ENCODE peak calls at places on chromosome 1, in five cellular contexts. One of them, this sample, is unnamed.

GRCh38 chr1:20732588-20733360 is at the start of gene SH2D5:
- DNase-seq in stimulated activated CD8-positive, alpha-beta memory T cell treated with anti-CD3 and anti-CD28 coated beads, Interleukin-4, amount 100 ng/mL, for 1 hour: peak; percentile 45
- DNase-seq in left cardiac atrium: peak; percentile 75
- DNase-seq in transverse colon: peak; percentile 79
- DNase-seq in smooth muscle cell of the brain vasculature: peak; percentile 46
- DNase-seq in this sample: peak; percentile 77

GRCh38 chr1:33246171-33246570 is 10.1 kb upstream of the ZNF362 start:
- DNase-seq in stimulated activated CD8-positive, alpha-beta memory T cell treated with anti-CD3 and anti-CD28 coated beads, Interleukin-4, amount 100 ng/mL, for 1 hour: no peak
- DNase-seq in left cardiac atrium: no peak
- DNase-seq in transverse colon: no peak
- DNase-seq in smooth muscle cell of the brain vasculature: no peak
- DNase-seq in this sample: no peak

GRCh38 chr1:147625274-147625986 is 44.9 kb downstream of the ACP6 start:
- DNase-seq in stimulated activated CD8-positive, alpha-beta memory T cell treated with anti-CD3 and anti-CD28 coated beads, Interleukin-4, amount 100 ng/mL, for 1 hour: no peak
- DNase-seq in left cardiac atrium: no peak
- DNase-seq in transverse colon: no peak
- DNase-seq in smooth muscle cell of the brain vasculature: peak; percentile 39
- DNase-seq in this sample: peak; percentile 33

GRCh38 chr1:110235839-110236682 is 25.9 kb downstream of the KCNC4 start:
- DNase-seq in stimulated activated CD8-positive, alpha-beta memory T cell treated with anti-CD3 and anti-CD28 coated beads, Interleukin-4, amount 100 ng/mL, for 1 hour: no peak
- DNase-seq in left cardiac atrium: no peak
- DNase-seq in transverse colon: no peak
- DNase-seq in smooth muscle cell of the brain vasculature: no peak
- DNase-seq in this sample: no peak

GRCh38 chr1:66495490-66495889 is 38.5 kb upstream of the SGIP1 start:
- DNase-seq in stimulated activated CD8-positive, alpha-beta memory T cell treated with anti-CD3 and anti-CD28 coated beads, Interleukin-4, amount 100 ng/mL, for 1 hour: no peak
- DNase-seq in left cardiac atrium: no peak
- DNase-seq in transverse colon: no peak
- DNase-seq in smooth muscle cell of the brain vasculature: no peak
- DNase-seq in this sample: no peak

GRCh38 chr1:100377590-100378361 is 25.5 kb downstream of the CDC14A start:
- DNase-seq in stimulated activated CD8-positive, alpha-beta memory T cell treated with anti-CD3 and anti-CD28 coated beads, Interleukin-4, amount 100 ng/mL, for 1 hour: no peak
- DNase-seq in left cardiac atrium: no peak
- DNase-seq in transverse colon: no peak
- DNase-seq in smooth muscle cell of the brain vasculature: no peak
- DNase-seq in this sample: no peak

GRCh38 chr1:40454873-40455272 is 4.6 kb downstream of the ZFP69B start:
- DNase-seq in stimulated activated CD8-positive, alpha-beta memory T cell treated with anti-CD3 and anti-CD28 coated beads, Interleukin-4, amount 100 ng/mL, for 1 hour: no peak
- DNase-seq in left cardiac atrium: no peak
- DNase-seq in transverse colon: no peak
- DNase-seq in smooth muscle cell of the brain vasculature: no peak
- DNase-seq in this sample: no peak

GRCh38 chr1:87269921-87270320 is 58.8 kb upstream of the LMO4 start:
- DNase-seq in stimulated activated CD8-positive, alpha-beta memory T cell treated with anti-CD3 and anti-CD28 coated beads, Interleukin-4, amount 100 ng/mL, for 1 hour: no peak
- DNase-seq in left cardiac atrium: no peak
- DNase-seq in transverse colon: no peak
- DNase-seq in smooth muscle cell of the brain vasculature: no peak
- DNase-seq in this sample: no peak

GRCh38 chr1:241408170-241408569 is 51.2 kb upstream of the RGS7 start:
- DNase-seq in stimulated activated CD8-positive, alpha-beta memory T cell treated with anti-CD3 and anti-CD28 coated beads, Interleukin-4, amount 100 ng/mL, for 1 hour: no peak
- DNase-seq in left cardiac atrium: no peak
- DNase-seq in transverse colon: no peak
- DNase-seq in smooth muscle cell of the brain vasculature: no peak
- DNase-seq in this sample: no peak

GRCh38 chr1:18110968-18111367 is 3.4 kb downstream of the IGSF21 start:
- DNase-seq in stimulated activated CD8-positive, alpha-beta memory T cell treated with anti-CD3 and anti-CD28 coated beads, Interleukin-4, amount 100 ng/mL, for 1 hour: no peak
- DNase-seq in left cardiac atrium: no peak
- DNase-seq in transverse colon: peak; percentile 16
- DNase-seq in smooth muscle cell of the brain vasculature: no peak
- DNase-seq in this sample: no peak

GRCh38 chr1:34358636-34359035 is 181.9 kb downstream of the C1orf94 start:
- DNase-seq in stimulated activated CD8-positive, alpha-beta memory T cell treated with anti-CD3 and anti-CD28 coated beads, Interleukin-4, amount 100 ng/mL, for 1 hour: no peak
- DNase-seq in left cardiac atrium: no peak
- DNase-seq in transverse colon: no peak
- DNase-seq in smooth muscle cell of the brain vasculature: no peak
- DNase-seq in this sample: no peak

GRCh38 chr1:16211824-16212223 is 628 bp downstream of the ARHGEF19 start:
- DNase-seq in stimulated activated CD8-positive, alpha-beta memory T cell treated with anti-CD3 and anti-CD28 coated beads, Interleukin-4, amount 100 ng/mL, for 1 hour: no peak
- DNase-seq in left cardiac atrium: no peak
- DNase-seq in transverse colon: no peak
- DNase-seq in smooth muscle cell of the brain vasculature: no peak
- DNase-seq in this sample: no peak

GRCh38 chr1:52460686-52461085 is 56.3 kb downstream of the PRPF38A start:
- DNase-seq in stimulated activated CD8-positive, alpha-beta memory T cell treated with anti-CD3 and anti-CD28 coated beads, Interleukin-4, amount 100 ng/mL, for 1 hour: no peak
- DNase-seq in left cardiac atrium: no peak
- DNase-seq in transverse colon: no peak
- DNase-seq in smooth muscle cell of the brain vasculature: no peak
- DNase-seq in this sample: no peak

GRCh38 chr1:240008298-240008697 is 83.4 kb upstream of the FMN2 start:
- DNase-seq in stimulated activated CD8-positive, alpha-beta memory T cell treated with anti-CD3 and anti-CD28 coated beads, Interleukin-4, amount 100 ng/mL, for 1 hour: no peak
- DNase-seq in left cardiac atrium: no peak
- DNase-seq in transverse colon: peak; percentile 33
- DNase-seq in smooth muscle cell of the brain vasculature: no peak
- DNase-seq in this sample: no peak

GRCh38 chr1:33228935-33229487 is 27.3 kb upstream of the ZNF362 start:
- DNase-seq in stimulated activated CD8-positive, alpha-beta memory T cell treated with anti-CD3 and anti-CD28 coated beads, Interleukin-4, amount 100 ng/mL, for 1 hour: no peak
- DNase-seq in left cardiac atrium: peak; percentile 55
- DNase-seq in transverse colon: no peak
- DNase-seq in smooth muscle cell of the brain vasculature: peak; percentile 62
- DNase-seq in this sample: no peak

GRCh38 chr1:111600886-111601386 is 18.7 kb upstream of the RAP1A start:
- DNase-seq in stimulated activated CD8-positive, alpha-beta memory T cell treated with anti-CD3 and anti-CD28 coated beads, Interleukin-4, amount 100 ng/mL, for 1 hour: no peak
- DNase-seq in left cardiac atrium: no peak
- DNase-seq in transverse colon: no peak
- DNase-seq in smooth muscle cell of the brain vasculature: no peak
- DNase-seq in this sample: no peak

GRCh38 chr1:232211149-232211548 is 418.8 kb downstream of the SIPA1L2 start:
- DNase-seq in stimulated activated CD8-positive, alpha-beta memory T cell treated with anti-CD3 and anti-CD28 coated beads, Interleukin-4, amount 100 ng/mL, for 1 hour: no peak
- DNase-seq in left cardiac atrium: no peak
- DNase-seq in transverse colon: no peak
- DNase-seq in smooth muscle cell of the brain vasculature: no peak
- DNase-seq in this sample: no peak

GRCh38 chr1:82227696-82228095 is 427.0 kb downstream of the ADGRL2 start:
- DNase-seq in stimulated activated CD8-positive, alpha-beta memory T cell treated with anti-CD3 and anti-CD28 coated beads, Interleukin-4, amount 100 ng/mL, for 1 hour: no peak
- DNase-seq in left cardiac atrium: no peak
- DNase-seq in transverse colon: no peak
- DNase-seq in smooth muscle cell of the brain vasculature: no peak
- DNase-seq in this sample: no peak

GRCh38 chr1:231161711-231162299 is at the start of gene TRIM67:
- DNase-seq in stimulated activated CD8-positive, alpha-beta memory T cell treated with anti-CD3 and anti-CD28 coated beads, Interleukin-4, amount 100 ng/mL, for 1 hour: no peak
- DNase-seq in left cardiac atrium: no peak
- DNase-seq in transverse colon: no peak
- DNase-seq in smooth muscle cell of the brain vasculature: no peak
- DNase-seq in this sample: no peak

GRCh38 chr1:9292361-9293240 is at the start of gene SPSB1:
- DNase-seq in stimulated activated CD8-positive, alpha-beta memory T cell treated with anti-CD3 and anti-CD28 coated beads, Interleukin-4, amount 100 ng/mL, for 1 hour: peak; percentile 35
- DNase-seq in left cardiac atrium: peak; percentile 76
- DNase-seq in transverse colon: peak; percentile 88
- DNase-seq in smooth muscle cell of the brain vasculature: no peak
- DNase-seq in this sample: peak; percentile 84

GRCh38 chr1:223248787-223249175 is 105.7 kb upstream of the TLR5 start:
- DNase-seq in stimulated activated CD8-positive, alpha-beta memory T cell treated with anti-CD3 and anti-CD28 coated beads, Interleukin-4, amount 100 ng/mL, for 1 hour: no peak
- DNase-seq in left cardiac atrium: no peak
- DNase-seq in transverse colon: no peak
- DNase-seq in smooth muscle cell of the brain vasculature: no peak
- DNase-seq in this sample: no peak

This sample was measured in B cell.